ENCODE peak calls at places on chromosome 2, in nine cellular contexts. U is CD8-positive, alpha-beta T cell; J is cortex of kidney; Y is endothelial cell; O is fibroblast of pulmonary artery; W is stimulated activated CD4-positive, alpha-beta T cell treated with anti-CD3 and anti-CD28 coated beads, Interleukin-1b, Interleukin-23, amount 100 ng/mL, for 1 hour; B is GM06990; T is nephron progenitor cell; P is non-pigmented ciliary epithelial cell. V is an unnamed sample.

GRCh38 chr2:196592912-196593881 is 46.3 kb upstream of the CCDC150 start:
- DNase-seq in U (no peak), W (no peak), T (peak; percentile 75), P (no peak), Y (peak; percentile 67), B (peak; percentile 72), J (no peak), O (peak; percentile 60), V (peak; percentile 18)

GRCh38 chr2:216696751-216697560 is 1.6 kb upstream of the IGFBP5 start:
- DNase-seq in B (no peak), O (peak; percentile 53), Y (no peak), T (no peak), P (no peak), W (no peak), U (no peak), J (no peak), V (no peak)

GRCh38 chr2:174717916-174718315 is 46.4 kb downstream of the CHRNA1 start:
- DNase-seq in O (no peak), J (no peak), P (no peak), Y (no peak), T (no peak), B (no peak), U (no peak), W (no peak), V (no peak)

GRCh38 chr2:145316496-145316895 is 796.6 kb upstream of the ZEB2 start:
- DNase-seq in J (no peak), W (no peak), U (no peak), Y (no peak), B (no peak), P (no peak), O (no peak), T (no peak), V (no peak)

GRCh38 chr2:44169155-44169898 is 652 bp downstream of the PPM1B start:
- DNase-seq in T (peak; percentile 54), P (no peak), O (peak; percentile 48), W (peak; percentile 14), Y (peak; percentile 48), J (no peak), U (peak; percentile 53), B (peak; percentile 68), V (peak; percentile 72)

GRCh38 chr2:11681722-11682589 is 12.0 kb upstream of the NTSR2 start:
- DNase-seq in J (no peak), U (peak; percentile 29), P (no peak), B (peak; percentile 26), O (no peak), Y (peak; percentile 53), T (peak; percentile 76), W (peak; percentile 28), V (peak; percentile 26)

GRCh38 chr2:134216152-134216829 is 37.6 kb upstream of the MGAT5 start:
- DNase-seq in T (no peak), Y (no peak), W (no peak), U (no peak), J (no peak), O (no peak), B (no peak), P (no peak), V (no peak)

GRCh38 chr2:217801115-217801531 is 201.7 kb downstream of the TNS1 start:
- DNase-seq in O (no peak), P (no peak), B (no peak), Y (no peak), W (no peak), U (no peak), J (no peak), T (peak; percentile 41), V (no peak)

GRCh38 chr2:54228945-54229344 is 27.1 kb downstream of the TSPYL6 start:
- DNase-seq in J (no peak), O (no peak), P (no peak), B (no peak), W (no peak), U (no peak), T (no peak), Y (no peak), V (no peak)

GRCh38 chr2:180394305-180394704 is 387.2 kb upstream of the CWC22 start:
- DNase-seq in W (no peak), P (no peak), T (no peak), B (no peak), O (no peak), J (no peak), U (no peak), Y (no peak), V (no peak)

GRCh38 chr2:105744909-105745853 is at the start of gene NCK2:
- DNase-seq in T (peak; percentile 62), J (no peak), U (peak; percentile 37), P (no peak), Y (peak; percentile 53), B (peak; percentile 50), O (peak; percentile 33), W (no peak), V (no peak)

GRCh38 chr2:239033801-239034560 is 186.1 kb downstream of the TWIST2 start:
- DNase-seq in P (no peak), Y (no peak), U (no peak), T (no peak), B (no peak), O (no peak), W (no peak), J (no peak), V (no peak)

GRCh38 chr2:1743396-1744150 is 742 bp downstream of the PXDN start:
- DNase-seq in J (no peak), W (no peak), O (peak; percentile 67), Y (peak; percentile 60), U (no peak), P (no peak), T (peak; percentile 66), B (no peak), V (no peak)

GRCh38 chr2:30201990-30202389 is 29.3 kb upstream of the LBH start:
- DNase-seq in Y (no peak), J (no peak), U (no peak), T (no peak), W (no peak), B (no peak), P (no peak), O (peak; percentile 37), V (no peak)

GRCh38 chr2:22904126-22904684 is 480.8 kb upstream of the KLHL29 start:
- DNase-seq in O (no peak), P (no peak), W (no peak), J (no peak), U (no peak), Y (peak; percentile 59), B (no peak), T (peak; percentile 72), V (peak; percentile 8)

GRCh38 chr2:37415128-37415817 is 70.8 kb downstream of the QPCT start:
- DNase-seq in J (no peak), W (no peak), B (no peak), O (peak; percentile 52), P (no peak), T (no peak), U (no peak), Y (no peak), V (no peak)

GRCh38 chr2:208175069-208175842 is 11.9 kb upstream of the CRYGA start:
- DNase-seq in U (peak; percentile 64), J (no peak), O (peak; percentile 87), T (peak; percentile 72), B (no peak), W (peak; percentile 30), P (peak; percentile 41), Y (peak; percentile 71), V (peak; percentile 53)

GRCh38 chr2:72083751-72084583 is 63.7 kb downstream of the CYP26B1 start:
- DNase-seq in J (no peak), B (no peak), T (no peak), O (no peak), Y (no peak), U (no peak), W (no peak), P (no peak), V (no peak)

GRCh38 chr2:186349508-186349907 is 136.6 kb upstream of the ZC3H15 start:
- DNase-seq in P (peak; percentile 84), W (no peak), J (no peak), B (peak; percentile 9), O (peak; percentile 93), T (no peak), U (no peak), Y (no peak), V (no peak)

GRCh38 chr2:39780825-39781600 is 2.0 kb upstream of the THUMPD2 start:
- DNase-seq in P (no peak), B (no peak), T (no peak), U (no peak), J (no peak), Y (no peak), W (no peak), O (no peak), V (peak; percentile 29)

GRCh38 chr2:24380687-24381271 is 20.4 kb upstream of the ITSN2 start:
- DNase-seq in W (no peak), P (no peak), T (no peak), Y (no peak), B (no peak), O (no peak), J (no peak), U (no peak), V (no peak)

GRCh38 chr2:82650038-82650437 is 1809.0 kb downstream of the SUCLG1 start:
- DNase-seq in W (no peak), U (no peak), B (no peak), Y (no peak), O (peak; percentile 38), J (no peak), P (no peak), T (no peak), V (no peak)

GRCh38 chr2:20378891-20379519 is 28.4 kb upstream of the PUM2 start:
- DNase-seq in W (no peak), P (no peak), J (no peak), T (peak; percentile 78), O (peak; percentile 89), Y (peak; percentile 75), U (no peak), B (no peak), V (no peak)

V was measured in CD4-positive, CD25-positive, alpha-beta regulatory T cell.